ENCODE peak calls at places on chromosomes 3 and 15, in eight cellular contexts. T is Peyer's patch, J is spleen, A is RWPE2, Z is thyroid gland, N is PC-9, E is transverse colon, C is endothelial cell of umbilical vein. I is an unnamed sample.
A peak's percentile ranks its signal among the peaks of the same experiment; 100 is the strongest.

GRCh38 chr15:76191539-76192244 is 119.6 kb downstream of the ETFA start:
- DNase-seq in C (no peak), N (no peak), A (peak; percentile 54), T (no peak), E (no peak), Z (no peak), J (no peak), I (peak; percentile 61)

GRCh38 chr15:39310633-39311032 is 270.2 kb upstream of the THBS1 start:
- DNase-seq in Z (no peak), E (no peak), J (no peak), T (no peak), N (no peak), A (no peak), C (no peak), I (no peak)

GRCh38 chr3:48428863-48429415 is 947 bp downstream of the PLXNB1 start:
- DNase-seq in A (peak; percentile 36), T (peak; percentile 61), E (peak; percentile 60), Z (peak; percentile 69), J (no peak), N (peak; percentile 34), C (peak; percentile 41), I (peak; percentile 65)

GRCh38 chr3:13034861-13035260 is 38.4 kb downstream of the IQSEC1 start:
- DNase-seq in Z (no peak), N (no peak), A (no peak), J (no peak), T (no peak), E (no peak), C (no peak), I (no peak)

GRCh38 chr15:91448245-91448644 is 348.2 kb downstream of the SV2B start:
- DNase-seq in E (no peak), Z (no peak), C (no peak), A (no peak), N (no peak), T (no peak), J (no peak), I (no peak)

GRCh38 chr3:170589113-170589512 is 3.2 kb upstream of the SLC7A14 start:
- DNase-seq in C (no peak), Z (no peak), N (no peak), A (no peak), J (no peak), T (no peak), E (no peak), I (no peak)

GRCh38 chr3:61352300-61352699 is 101.0 kb upstream of the FHIT start:
- DNase-seq in C (no peak), E (no peak), N (no peak), A (no peak), T (no peak), J (no peak), Z (no peak), I (no peak)

GRCh38 chr3:188769833-188770232 is 401.9 kb upstream of the TPRG1 start:
- DNase-seq in A (no peak), C (no peak), T (no peak), E (no peak), N (no peak), Z (no peak), J (no peak), I (no peak)

GRCh38 chr3:192835818-192836468 is 81.7 kb downstream of the MB21D2 start:
- DNase-seq in T (no peak), N (no peak), C (no peak), Z (no peak), J (no peak), E (peak; percentile 12), A (no peak), I (no peak)

GRCh38 chr15:67943961-67944674 is 104.3 kb upstream of the RNU6-1 start:
- DNase-seq in C (no peak), T (no peak), A (no peak), J (no peak), Z (peak; percentile 96), E (no peak), N (no peak), I (peak; percentile 77)

GRCh38 chr3:50354186-50354764 is 3.6 kb downstream of the CYB561D2 start:
- DNase-seq in Z (no peak), A (no peak), T (no peak), C (no peak), J (no peak), N (no peak), E (no peak), I (no peak)

GRCh38 chr3:50352762-50353161 is 2.1 kb downstream of the CYB561D2 start:
- DNase-seq in A (no peak), Z (no peak), E (no peak), N (no peak), C (no peak), J (no peak), T (no peak), I (no peak)

GRCh38 chr3:50354850-50355249 is 4.2 kb downstream of the CYB561D2 start:
- DNase-seq in T (no peak), C (no peak), E (no peak), J (no peak), N (no peak), A (no peak), Z (no peak), I (no peak)

GRCh38 chr3:50351318-50351687 is 641 bp downstream of the CYB561D2 start:
- DNase-seq in Z (no peak), J (no peak), E (no peak), N (no peak), A (no peak), C (no peak), T (no peak), I (no peak)

DNA sequence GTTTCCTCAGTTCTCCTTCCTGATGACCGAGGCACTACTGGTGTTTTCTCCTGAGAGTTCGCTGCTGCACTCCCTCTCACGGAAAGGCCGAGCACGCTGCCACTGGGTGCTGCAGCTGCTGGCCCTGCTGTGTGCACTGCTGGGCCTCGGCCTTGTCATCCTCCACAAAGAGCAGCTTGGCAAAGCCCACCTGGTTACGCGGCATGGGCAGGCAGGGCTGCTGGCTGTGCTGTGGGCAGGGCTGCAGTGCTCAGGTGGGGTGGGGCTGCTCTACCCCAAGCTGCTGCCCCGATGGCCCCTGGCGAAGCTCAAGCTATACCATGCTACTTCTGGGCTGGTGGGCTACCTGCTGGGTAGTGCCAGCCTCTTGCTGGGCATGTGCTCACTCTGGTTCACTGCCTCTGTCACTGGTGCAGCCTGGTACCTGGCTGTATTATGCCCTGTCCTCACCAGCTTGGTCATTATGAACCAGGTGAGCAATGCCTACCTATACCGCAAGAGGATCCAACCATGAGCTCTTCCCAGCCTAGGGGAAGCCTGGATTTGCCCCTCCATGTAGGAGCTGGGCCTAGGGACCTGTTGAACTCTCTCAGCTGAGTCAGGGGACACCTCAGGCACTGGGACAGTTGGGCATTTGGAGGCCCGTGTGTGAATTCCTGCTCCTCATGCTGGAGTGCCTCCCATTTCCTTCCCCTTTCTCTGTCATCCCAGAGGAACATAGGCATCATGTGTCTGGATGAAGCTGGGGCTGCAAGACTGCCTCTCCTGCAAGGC is 2.8 kb downstream of the CYB561D2 start:
- DNase-seq in C (no peak), E (no peak), N (no peak), J (no peak), T (no peak), Z (no peak), A (no peak), I (no peak)
- H3K4me1 ChIP-seq in C (peaks cover 42% of the 10 kb centered on the region), E (peaks cover 46% of the 10 kb centered on the region), N (peaks cover 43% of the 10 kb centered on the region), J (peaks cover 98% of the 10 kb centered on the region), T (peaks cover 3% of the 10 kb centered on the region), Z (peaks cover 65% of the 10 kb centered on the region), A (peaks cover 13% of the 10 kb centered on the region), I (peaks cover 47% of the 10 kb centered on the region)

GRCh38 chr15:59105839-59106238 is 893 bp downstream of the CCNB2 start:
- DNase-seq in N (no peak), C (no peak), Z (no peak), E (no peak), J (no peak), A (no peak), T (no peak), I (no peak)
- TF ChIP-seq CTCF in N (no peak), C (no peak), Z (no peak), E (peak; percentile 22), J (no peak), A (peak; percentile 82), T (no peak), I (no peak)

GRCh38 chr3:177928156-177928555 is 608.1 kb upstream of the KCNMB2 start:
- DNase-seq in Z (no peak), T (no peak), J (no peak), E (no peak), A (no peak), N (no peak), C (no peak), I (no peak)
- H3K4me1 ChIP-seq in Z (peaks cover 47% of the 10 kb centered on the region), T (no peaks in the 10 kb centered on the region), J (peaks cover 24% of the 10 kb centered on the region), E (no peaks in the 10 kb centered on the region), A (peaks cover 10% of the 10 kb centered on the region), N (peaks cover 22% of the 10 kb centered on the region), C (peaks cover 13% of the 10 kb centered on the region), I (no peaks in the 10 kb centered on the region)

DNA sequence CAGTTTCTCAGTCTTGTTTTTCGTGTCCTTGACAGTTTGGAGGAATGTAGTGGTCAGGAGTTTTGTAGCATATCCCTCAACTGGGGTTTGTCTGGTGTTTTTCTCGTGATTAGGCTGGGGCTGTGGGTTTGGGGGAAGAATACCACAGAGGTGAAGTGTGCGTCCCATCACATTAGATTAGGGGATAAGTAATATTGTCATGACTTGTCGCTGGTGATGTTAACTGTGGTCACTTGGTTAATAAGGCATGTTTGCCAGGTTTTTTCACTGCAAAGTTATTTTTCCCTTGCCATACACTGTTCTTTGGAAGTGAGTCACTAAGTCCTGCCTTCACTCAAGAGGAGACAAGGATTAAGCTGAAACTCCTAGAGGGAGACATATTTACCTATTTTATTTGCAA is 39.1 kb downstream of the PAK2 start:
- DNase-seq in J (no peak), E (no peak), C (peak; percentile 12), A (no peak), Z (no peak), T (no peak), N (no peak), I (peak; percentile 33)
- TF ChIP-seq CTCF in J (no peak), E (no peak), C (no peak), A (no peak), Z (no peak), T (no peak), N (no peak), I (no peak)

I was measured in testis.